ENCODE peak calls at places on chromosomes 12 and 14, in five cellular contexts. I is psoas muscle, L is upper lobe of right lung, J is fibroblast of lung, E is BJ. T is an unnamed sample. For H3K36me3 and H3K27me3, the result is how much of the 10 kb centered on the place peaks cover.

GRCh38 chr12:69623970-69624369 is 13.3 kb upstream of the LRRC10 start:
- DNase-seq in L (peak), I (peak), E (no peak), J (no peak), T (no peak)

GRCh38 chr12:50411051-50411660 is 10.5 kb downstream of the LARP4 start:
- DNase-seq in I (peak), E (no peak), L (peak), J (peak), T (no peak)

GRCh38 chr14:59075503-59075902 is 113.0 kb upstream of the DAAM1 start:
- DNase-seq in I (no peak), E (no peak), J (no peak), L (no peak), T (no peak)

GRCh38 chr12:105948331-105948730 is 190.4 kb downstream of the NUAK1 start:
- DNase-seq in E (no peak), L (no peak), I (no peak), J (peak), T (peak)

GRCh38 chr14:76977793-76978730 is 50.4 kb downstream of the IRF2BPL start:
- DNase-seq in I (peak), J (peak), L (peak), E (no peak), T (no peak)

GRCh38 chr12:131138638-131139362 is 185.1 kb downstream of the ADGRD1 start:
- DNase-seq in E (no peak), L (no peak), J (no peak), I (no peak), T (no peak)

GRCh38 chr12:25087596-25087995 is 107.4 kb downstream of the DNAI7 start:
- DNase-seq in J (no peak), I (no peak), E (no peak), L (no peak), T (no peak)

GRCh38 chr14:98819132-98819866 is 452.7 kb downstream of the BCL11B start:
- DNase-seq in J (no peak), L (no peak), E (no peak), I (no peak), T (no peak)

GRCh38 chr12:108833355-108833733 is 24.0 kb downstream of the SSH1 start:
- DNase-seq in L (no peak), E (peak), J (peak), I (peak), T (no peak)

GRCh38 chr14:61537567-61538463 is 157.5 kb upstream of the HIF1A start:
- DNase-seq in I (no peak), L (no peak), J (peak), E (no peak), T (no peak)

GRCh38 chr12:93714382-93714781 is 37.2 kb downstream of the CRADD start:
- DNase-seq in I (no peak), E (no peak), L (no peak), J (no peak), T (no peak)

GRCh38 chr12:77571127-77571526 is 259.6 kb upstream of the NAV3 start:
- DNase-seq in I (no peak), J (peak), E (no peak), L (no peak), T (no peak)

GRCh38 chr14:68977137-68977740 is 1.9 kb downstream of the ACTN1 start:
- DNase-seq in J (no peak), L (no peak), I (no peak), E (peak), T (peak)

DNA sequence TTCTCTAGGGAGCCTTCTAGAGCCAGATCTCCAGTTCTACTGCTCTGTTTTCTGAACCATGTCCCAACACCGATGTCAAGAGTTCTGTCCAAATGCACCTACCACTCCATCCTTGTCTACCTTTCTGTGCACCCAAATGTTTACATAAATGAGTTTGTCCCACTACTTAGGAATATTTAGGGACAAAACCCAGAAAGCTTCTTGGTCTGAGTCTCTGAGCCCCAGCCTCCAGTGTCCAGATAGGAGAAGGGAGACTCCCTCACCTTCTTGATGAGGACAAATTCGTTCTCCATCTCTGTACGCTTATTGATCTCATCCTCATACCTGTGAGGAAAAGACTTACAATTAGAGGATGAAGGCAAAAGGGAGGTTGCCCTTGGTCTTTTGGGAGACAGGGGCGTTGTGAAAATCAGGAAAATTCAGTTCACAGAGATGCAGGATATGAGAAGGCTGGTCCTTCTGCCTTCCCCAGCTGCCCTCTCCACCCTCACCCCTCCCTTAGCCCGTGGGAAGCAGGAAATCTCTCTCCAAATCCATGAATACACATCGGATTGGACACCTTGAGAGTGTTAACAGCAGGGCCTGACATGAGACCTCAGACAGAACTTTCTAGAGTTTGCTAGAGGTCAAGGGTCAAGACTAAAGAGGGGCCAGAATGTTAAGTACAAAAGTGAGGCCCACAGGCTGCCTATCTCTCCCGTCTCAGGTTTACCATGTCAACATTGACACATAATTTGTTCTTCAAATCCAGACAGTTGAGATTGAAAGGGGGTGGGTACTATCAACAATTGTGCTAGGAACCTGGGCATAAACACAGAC is 3.8 kb downstream of the KRT8 start:
- DNase-seq in L (no peak), I (no peak), J (no peak), E (no peak), T (no peak)
- H3K36me3 ChIP-seq in L (under half), I (under half), J (under half), E (under half), T (under half)

DNA sequence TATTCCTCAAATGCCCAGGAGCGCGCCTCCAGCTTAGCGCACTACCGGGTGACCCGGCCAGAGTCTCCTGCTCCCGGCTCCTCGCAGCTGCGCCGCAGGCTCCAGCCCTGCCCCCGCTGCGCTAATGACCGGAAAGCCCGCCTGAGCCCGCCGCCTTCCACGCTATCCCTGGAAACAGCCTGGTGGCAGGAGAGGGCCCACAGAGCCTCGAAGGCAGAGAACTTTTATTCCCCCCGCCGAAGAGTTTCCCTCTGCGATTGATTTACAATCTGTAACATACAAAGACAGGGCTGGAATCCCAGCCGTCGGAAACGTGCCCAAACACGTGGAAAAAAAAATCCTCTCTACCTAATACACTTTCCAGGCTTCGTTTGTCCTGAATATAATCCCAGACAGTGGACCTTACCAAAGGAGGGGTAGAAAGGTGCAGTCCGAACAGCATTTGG is 1.5 kb downstream of the COL2A1 start:
- DNase-seq in J (peak), L (no peak), E (no peak), I (peak), T (no peak)
- H3K27me3 ChIP-seq in J (half or more), L (half or more), E (half or more), I (under half), T (under half)

GRCh38 chr12:76346798-76347420 is 1.3 kb downstream of the BBS10 start:
- DNase-seq in I (no peak), E (no peak), J (peak), L (no peak), T (no peak)
- TF ChIP-seq CTCF in I (no peak), E (peak), J (peak), L (peak), T (no peak)

GRCh38 chr12:118318703-118319102 is 54.0 kb downstream of the TAOK3 start:
- DNase-seq in J (no peak), E (no peak), I (no peak), L (no peak), T (no peak)

GRCh38 chr12:118315821-118316220 is 56.9 kb downstream of the TAOK3 start:
- DNase-seq in J (no peak), E (no peak), L (no peak), I (no peak), T (no peak)

GRCh38 chr12:118317729-118318128 is 55.0 kb downstream of the TAOK3 start:
- DNase-seq in I (no peak), E (no peak), J (no peak), L (no peak), T (no peak)

GRCh38 chr12:118319627-118320026 is 53.1 kb downstream of the TAOK3 start:
- DNase-seq in E (no peak), I (no peak), L (no peak), J (no peak), T (no peak)
- H3K36me3 ChIP-seq in E (under half), I (under half), L (under half), J (under half), T (under half)

GRCh38 chr14:104123879-104124278 is 14.5 kb upstream of the KIF26A start:
- DNase-seq in J (no peak), L (no peak), E (no peak), I (no peak), T (no peak)
- H3K27me3 ChIP-seq in J (under half), L (under half), E (under half), I (under half), T (under half)

DNA sequence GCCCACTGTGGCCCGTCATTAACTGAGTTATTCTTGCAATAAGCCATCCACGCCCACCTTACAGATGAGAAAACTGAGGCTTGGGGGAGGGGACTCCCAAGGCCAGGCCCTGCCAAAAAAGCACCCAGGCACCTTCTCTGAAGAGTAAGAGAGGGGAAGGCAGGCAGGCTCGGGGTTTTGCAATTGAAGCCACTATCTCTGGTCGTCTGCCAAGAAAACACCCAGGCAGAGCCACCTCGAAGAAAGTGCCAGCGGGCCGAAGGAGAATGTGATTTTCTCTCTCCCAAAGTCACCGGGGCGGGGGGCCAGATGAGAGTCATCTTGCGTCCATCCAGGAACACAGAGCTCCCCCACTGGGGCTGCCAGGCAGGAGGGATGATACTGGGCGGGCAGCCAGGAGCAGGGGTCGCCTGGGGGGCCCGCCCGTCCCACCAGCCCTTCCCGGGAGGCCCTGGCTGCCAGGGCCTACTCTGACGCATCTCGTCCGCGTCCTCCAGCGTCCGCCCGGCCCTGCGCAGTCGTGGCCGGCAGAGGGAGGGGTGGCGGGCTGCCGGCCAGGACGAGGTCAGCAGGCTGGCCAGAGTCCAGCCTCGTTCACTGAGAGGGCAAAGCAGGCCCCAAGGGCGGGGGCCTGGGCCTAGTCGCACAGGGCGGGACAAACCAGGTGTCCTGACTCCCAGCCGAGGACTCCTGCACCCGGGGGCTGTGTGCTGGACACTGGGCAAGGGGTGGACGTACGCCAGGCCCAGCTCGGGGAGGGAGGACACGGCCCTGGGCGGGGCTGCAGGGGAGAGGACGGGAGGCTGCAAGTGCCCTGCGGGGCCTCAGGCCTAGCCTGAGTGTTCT is 74.4 kb downstream of the RFLNA start:
- DNase-seq in J (peak), E (peak), L (peak), I (peak), T (peak)
- TF ChIP-seq CTCF in J (peak), E (peak), L (peak), I (peak), T (peak)

DNA sequence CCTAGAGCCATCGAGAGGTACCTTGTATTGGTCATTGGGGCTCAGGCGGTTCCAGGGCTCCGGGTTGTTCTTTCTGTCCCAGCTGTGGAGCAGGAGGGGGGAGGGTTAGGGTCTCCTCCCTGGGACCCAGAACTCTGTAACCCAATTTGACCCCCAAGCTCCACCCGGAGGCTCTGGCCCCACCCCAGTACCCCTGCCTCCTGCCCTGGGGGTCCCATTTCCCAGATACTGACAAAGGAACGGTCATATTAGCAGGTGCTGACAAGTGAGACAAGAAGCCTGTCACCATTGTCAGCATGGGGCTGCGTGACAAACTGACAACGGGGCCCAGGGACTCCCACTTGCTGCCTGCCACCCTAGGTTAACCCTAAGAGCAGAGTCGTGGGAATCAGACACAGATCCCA is 6.2 kb downstream of the SHMT2 start:
- DNase-seq in E (no peak), I (no peak), L (no peak), J (no peak), T (no peak)
- H3K36me3 ChIP-seq in E (under half), I (under half), L (under half), J (under half), T (under half)

DNA sequence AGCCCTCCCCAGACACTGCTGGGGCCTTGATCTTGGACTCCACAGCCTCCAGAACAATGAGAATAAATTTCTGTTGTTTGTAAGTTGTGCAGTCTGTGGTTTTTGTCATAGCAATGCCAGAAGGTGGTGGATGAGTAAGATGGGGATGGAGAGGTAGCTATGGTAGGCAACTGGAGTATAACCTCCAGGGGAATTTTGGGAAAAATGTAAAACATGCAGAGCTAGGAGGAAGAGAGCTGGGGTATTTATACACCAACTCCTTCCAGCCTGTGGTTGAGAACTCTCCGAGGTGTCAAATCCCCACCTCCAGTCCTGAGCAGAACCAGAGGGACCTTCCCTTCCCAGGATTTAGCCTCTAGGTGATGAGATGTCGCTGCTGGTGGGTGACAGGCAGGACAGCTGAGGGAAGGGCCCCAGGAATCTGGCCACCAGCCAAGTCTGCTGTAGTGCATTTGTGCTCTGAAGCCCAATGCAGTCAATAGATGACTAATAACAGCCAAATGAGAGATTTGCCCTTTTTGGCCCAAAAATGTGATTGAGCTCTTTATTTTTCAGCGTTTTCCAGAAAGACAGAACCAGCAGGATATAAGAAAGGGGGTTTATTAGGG is 19.1 kb upstream of the CEP170B start:
- DNase-seq in L (peak), J (no peak), I (no peak), E (no peak), T (no peak)
- H3K27me3 ChIP-seq in L (under half), J (under half), I (under half), E (under half), T (under half)

GRCh38 chr12:31599053-31599452 is 8.1 kb upstream of the DENND5B start:
- DNase-seq in I (no peak), L (no peak), E (no peak), J (no peak), T (no peak)
- TF ChIP-seq CTCF in I (no peak), L (no peak), E (no peak), J (no peak), T (no peak)

GRCh38 chr14:51513933-51514332 is 137.8 kb upstream of the FRMD6 start:
- DNase-seq in I (no peak), E (no peak), L (no peak), J (no peak), T (no peak)
- H3K36me3 ChIP-seq in I (under half), E (under half), L (under half), J (under half), T (under half)

T was measured in thoracic aorta.